ENCODE peak calls at places on chromosomes 12 and 14, in four cellular contexts. Q, A, P and I are unnamed samples.
A peak's percentile ranks its signal among the peaks of the same experiment; 100 is the strongest.

GRCh38 chr12:45779936-45780335 is 50.4 kb downstream of the ARID2 start:
- DNase-seq in Q (no peak), A (no peak), P (no peak), I (no peak)

GRCh38 chr12:120631097-120631496 is 9.3 kb upstream of the CABP1 start:
- DNase-seq in Q (no peak), A (no peak), P (no peak), I (no peak)

GRCh38 chr12:108855284-108856169 is 1.9 kb downstream of the SSH1 start:
- DNase-seq in Q (peak; percentile 52), A (no peak), P (peak; percentile 40), I (no peak)

GRCh38 chr12:122942609-122943008 is 23.7 kb downstream of the ABCB9 start:
- DNase-seq in Q (peak; percentile 31), A (no peak), P (peak; percentile 43), I (no peak)

GRCh38 chr12:63845726-63846125 is 1.2 kb downstream of the SRGAP1 start:
- DNase-seq in Q (peak; percentile 54), A (no peak), P (peak; percentile 47), I (no peak)

GRCh38 chr14:32940066-32940651 is 1.5 kb downstream of the NPAS3 start:
- DNase-seq in Q (no peak), A (peak; percentile 16), P (peak; percentile 24), I (no peak)

GRCh38 chr12:10247659-10248058 is 35.0 kb downstream of the GABARAPL1 start:
- DNase-seq in Q (no peak), A (no peak), P (no peak), I (no peak)

GRCh38 chr12:105084251-105085250 is at the start of gene ALDH1L2:
- DNase-seq in Q (peak; percentile 87), A (peak; percentile 93), P (peak; percentile 93), I (no peak)

GRCh38 chr14:65792208-65792905 is 379.8 kb downstream of the FUT8 start:
- DNase-seq in Q (peak; percentile 37), A (no peak), P (no peak), I (peak; percentile 42)

GRCh38 chr14:57383125-57383524 is 7.3 kb upstream of the NAA30 start:
- DNase-seq in Q (no peak), A (no peak), P (no peak), I (no peak)

GRCh38 chr12:112347521-112347920 is 34.7 kb downstream of the HECTD4 start:
- DNase-seq in Q (peak; percentile 99), A (no peak), P (peak; percentile 90), I (no peak)

GRCh38 chr12:67592228-67593011 is 56.1 kb upstream of the DYRK2 start:
- DNase-seq in Q (peak; percentile 51), A (no peak), P (peak; percentile 74), I (no peak)

GRCh38 chr14:81256289-81256960 is 35.7 kb upstream of the GTF2A1 start:
- DNase-seq in Q (no peak), A (no peak), P (no peak), I (no peak)

GRCh38 chr12:71685961-71686657 is at the start of gene TMEM19:
- DNase-seq in Q (peak; percentile 86), A (peak; percentile 92), P (peak; percentile 89), I (no peak)

GRCh38 chr12:57127101-57127709 is 1.1 kb upstream of the LRP1 start:
- DNase-seq in Q (no peak), A (peak; percentile 88), P (peak; percentile 64), I (no peak)

GRCh38 chr14:32403688-32404087 is 74.6 kb downstream of the AKAP6 start:
- DNase-seq in Q (no peak), A (no peak), P (no peak), I (no peak)

GRCh38 chr12:106566771-106567170 is 16.0 kb upstream of the RFX4 start:
- DNase-seq in Q (no peak), A (no peak), P (no peak), I (no peak)

GRCh38 chr14:32129124-32129523 is 52.0 kb downstream of the ARHGAP5 start:
- DNase-seq in Q (peak; percentile 58), A (no peak), P (peak; percentile 25), I (no peak)

GRCh38 chr14:36293824-36294223 is 26.6 kb downstream of the MBIP start:
- DNase-seq in Q (peak; percentile 62), A (no peak), P (peak; percentile 48), I (no peak)

GRCh38 chr14:90757452-90757851 is 58.8 kb downstream of the TTC7B start:
- DNase-seq in Q (no peak), A (no peak), P (no peak), I (no peak)

GRCh38 chr14:103074699-103075341 is 9.2 kb upstream of the LBHD2 start:
- DNase-seq in Q (no peak), A (no peak), P (no peak), I (no peak)

GRCh38 chr12:125029756-125030358 is 35.4 kb upstream of the AACS start:
- DNase-seq in Q (peak; percentile 43), A (no peak), P (no peak), I (no peak)

GRCh38 chr14:51581017-51581881 is 70.5 kb upstream of the FRMD6 start:
- DNase-seq in Q (peak; percentile 94), A (no peak), P (peak; percentile 61), I (no peak)

GRCh38 chr12:52243774-52244614 is 11.0 kb downstream of the KRT7 start:
- DNase-seq in Q (peak; percentile 93), A (no peak), P (peak; percentile 90), I (peak; percentile 93)

GRCh38 chr12:78407722-78408121 is 456.9 kb upstream of the SYT1 start:
- DNase-seq in Q (no peak), A (no peak), P (no peak), I (no peak)

GRCh38 chr12:49014547-49014946 is 4.0 kb downstream of the PRKAG1 start:
- DNase-seq in Q (peak; percentile 55), A (no peak), P (peak; percentile 49), I (no peak)

GRCh38 chr12:42236017-42236416 is 2.0 kb downstream of the YAF2 start:
- DNase-seq in Q (no peak), A (no peak), P (no peak), I (no peak)

GRCh38 chr12:53224268-53224896 is 7.6 kb downstream of the RARG start:
- DNase-seq in Q (no peak), A (peak; percentile 70), P (no peak), I (no peak)

GRCh38 chr12:75364918-75365317 is 26.0 kb upstream of the GLIPR1L2 start:
- DNase-seq in Q (peak; percentile 18), A (peak; percentile 13), P (peak; percentile 70), I (no peak)

GRCh38 chr12:68611094-68611818 is 557 bp downstream of the RAP1B start:
- DNase-seq in Q (peak; percentile 60), A (peak; percentile 84), P (peak; percentile 78), I (no peak)

GRCh38 chr14:69152181-69152943 is 557 bp downstream of the DCAF5 start:
- DNase-seq in Q (no peak), A (peak; percentile 70), P (peak; percentile 54), I (no peak)

DNA sequence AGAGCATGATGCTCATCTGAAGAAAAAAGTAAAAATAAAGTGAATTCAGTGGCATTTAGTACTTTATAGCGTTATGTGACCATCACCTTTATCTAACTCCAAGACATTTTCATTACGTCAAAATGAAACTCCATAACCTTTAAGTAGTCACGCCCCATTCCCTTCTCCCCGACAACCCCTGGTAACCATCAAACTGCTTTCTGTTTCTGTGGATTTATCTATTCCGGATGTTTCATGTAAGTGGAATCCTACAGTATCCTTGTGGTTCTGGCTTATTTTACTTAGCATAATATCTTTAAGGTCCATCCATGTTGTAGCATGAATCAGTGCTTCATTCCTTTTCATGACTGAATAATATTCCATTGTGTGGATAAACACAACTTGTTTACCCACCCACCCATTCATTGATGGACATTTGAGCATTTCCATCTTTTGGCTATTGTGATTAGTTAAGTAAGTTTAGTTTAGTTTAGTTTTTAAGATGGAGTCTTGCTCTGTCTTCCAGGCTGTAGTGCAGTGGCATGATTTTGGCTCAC is 18.5 kb upstream of the MAP1LC3B2 start:
- DNase-seq in Q (no peak), A (no peak), P (no peak), I (no peak)
- H3K4me2 ChIP-seq in Q (no peak overlapping the region), A (peak overlapping the region; percentile 59), P (no peak overlapping the region), I (peak overlapping the region; percentile 50)

GRCh38 chr14:104651876-104652260 is 37.5 kb upstream of the INF2 start:
- DNase-seq in Q (no peak), A (no peak), P (no peak), I (no peak)
- H3K4me2 ChIP-seq in Q (no peak overlapping the region), A (no peak overlapping the region), P (no peak overlapping the region), I (no peak overlapping the region)

DNA sequence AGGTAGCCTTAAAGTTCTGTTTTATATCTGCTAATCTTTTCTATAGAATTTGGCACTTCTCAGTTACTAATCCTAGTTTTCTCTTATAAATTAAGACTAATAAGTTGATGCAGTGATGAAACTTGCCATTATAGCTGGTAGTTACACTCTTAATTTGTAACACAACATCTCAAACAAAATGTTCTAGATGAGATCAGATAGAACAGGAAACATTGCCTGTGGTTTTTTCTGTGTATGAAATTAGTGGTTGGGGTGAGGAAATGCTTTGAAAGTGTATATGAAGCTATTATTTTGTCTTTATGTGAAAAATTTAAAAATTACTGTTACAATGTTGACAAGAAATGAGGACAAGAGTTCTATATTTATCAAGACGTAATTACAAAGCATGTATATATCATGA is 91.9 kb downstream of the PCNX1 start:
- DNase-seq in Q (no peak), A (no peak), P (no peak), I (no peak)
- H3K4me2 ChIP-seq in Q (no peak overlapping the region), A (no peak overlapping the region), P (no peak overlapping the region), I (no peak overlapping the region)

DNA sequence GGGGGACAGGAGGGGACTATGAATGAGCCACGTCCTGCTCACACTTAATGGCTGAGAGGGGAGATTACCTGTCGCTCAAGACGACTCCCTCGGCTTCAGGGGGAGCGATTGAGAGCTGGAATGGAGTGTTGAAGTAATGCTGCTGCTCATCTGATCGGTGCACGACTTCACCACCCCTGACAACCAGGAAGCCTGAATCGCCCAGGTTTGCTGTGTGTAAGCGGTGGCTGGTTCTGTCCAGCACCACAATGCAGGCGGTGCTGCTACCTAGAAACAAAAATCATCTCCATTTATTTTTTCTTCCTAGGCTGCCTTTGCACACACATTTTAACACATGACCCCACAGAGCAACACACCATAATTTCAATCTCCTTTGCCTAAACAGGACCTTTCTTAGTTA is 37.3 kb downstream of the PPTC7 start:
- DNase-seq in Q (peak; percentile 12), A (no peak), P (no peak), I (no peak)
- H3K4me2 ChIP-seq in Q (no peak overlapping the region), A (no peak overlapping the region), P (peak overlapping the region; percentile 20), I (peak overlapping the region; percentile 87)

GRCh38 chr12:98653866-98654493 is 8.9 kb downstream of the APAF1 start:
- DNase-seq in Q (peak; percentile 70), A (peak; percentile 50), P (peak; percentile 83), I (no peak)
- H3K4me2 ChIP-seq in Q (no peak overlapping the region), A (no peak overlapping the region), P (no peak overlapping the region), I (no peak overlapping the region)

GRCh38 chr12:96201272-96202227 is 7.4 kb downstream of the ELK3 start:
- DNase-seq in Q (no peak), A (no peak), P (no peak), I (no peak)
- H3K4me2 ChIP-seq in Q (no peak overlapping the region), A (no peak overlapping the region), P (no peak overlapping the region), I (no peak overlapping the region)